ENCODE peak calls at places on chromosomes 6 and 20, in five cellular contexts. E is Panc1, H is A549, B is pancreas, O is tibial nerve. K is an unnamed sample. For H3K4me1, the result is how much of the 10 kb centered on the place peaks cover.

GRCh38 chr20:21681932-21682318 is 23.5 kb upstream of the PAX1 start:
- DNase-seq in E (no peak), B (no peak), O (no peak), H (no peak), K (no peak)

GRCh38 chr20:25033250-25033940 is 24.5 kb downstream of the ACSS1 start:
- DNase-seq in H (no peak), B (no peak), O (no peak), E (no peak), K (no peak)

GRCh38 chr6:45591306-45591705 is 213.6 kb upstream of the SUPT3H start:
- DNase-seq in H (no peak), E (no peak), B (no peak), O (no peak), K (no peak)

GRCh38 chr20:61360296-61360695 is 108.2 kb downstream of the CDH4 start:
- DNase-seq in B (no peak), O (no peak), E (no peak), H (no peak), K (no peak)

GRCh38 chr20:25340380-25340779 is 50.3 kb downstream of the ABHD12 start:
- DNase-seq in H (no peak), B (peak), E (no peak), O (no peak), K (no peak)

GRCh38 chr6:153092082-153093013 is 38.7 kb downstream of the RGS17 start:
- DNase-seq in H (no peak), B (no peak), E (no peak), O (no peak), K (no peak)

GRCh38 chr20:50992336-50992732 is 30.6 kb downstream of the KCNG1 start:
- DNase-seq in H (no peak), E (no peak), O (no peak), B (no peak), K (no peak)

GRCh38 chr20:13353261-13353945 is 132.3 kb downstream of the ISM1 start:
- DNase-seq in B (no peak), O (no peak), E (no peak), H (no peak), K (no peak)

GRCh38 chr20:51446656-51447055 is 95.9 kb downstream of the NFATC2 start:
- DNase-seq in H (peak), E (peak), O (no peak), B (peak), K (peak)

GRCh38 chr6:67888886-67889681 is 746.0 kb upstream of the ADGRB3 start:
- DNase-seq in O (no peak), B (no peak), E (no peak), H (no peak), K (no peak)

GRCh38 chr6:82364087-82365010 is 732 bp downstream of the TPBG start:
- DNase-seq in O (peak), B (peak), E (no peak), H (peak), K (peak)

GRCh38 chr6:65627015-65627414 is 80.0 kb downstream of the EYS start:
- DNase-seq in H (no peak), B (no peak), E (no peak), O (no peak), K (no peak)

DNA sequence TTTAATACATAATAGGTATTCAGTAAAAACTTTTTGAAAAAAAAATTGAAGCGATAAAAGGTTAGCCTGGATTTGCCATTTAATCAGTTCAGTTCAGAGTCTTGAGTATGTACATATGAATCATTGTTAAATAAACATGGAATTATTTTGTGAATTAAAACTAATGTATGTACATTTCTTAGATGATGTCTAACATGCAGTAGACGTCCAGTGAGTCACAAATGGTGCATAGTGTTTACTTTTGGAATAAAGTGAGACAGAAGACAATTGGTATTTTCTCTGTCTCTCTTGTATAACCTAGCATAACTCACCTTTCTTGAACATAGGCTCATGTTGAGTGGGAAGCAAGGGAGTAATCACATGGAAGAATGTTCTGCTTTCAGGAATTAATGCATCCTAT is 83.5 kb downstream of the EYS start:
- DNase-seq in E (no peak), B (no peak), O (no peak), H (no peak), K (no peak)
- H3K4me3 ChIP-seq in E (no peak), B (no peak), O (no peak), H (no peak), K (no peak)

DNA sequence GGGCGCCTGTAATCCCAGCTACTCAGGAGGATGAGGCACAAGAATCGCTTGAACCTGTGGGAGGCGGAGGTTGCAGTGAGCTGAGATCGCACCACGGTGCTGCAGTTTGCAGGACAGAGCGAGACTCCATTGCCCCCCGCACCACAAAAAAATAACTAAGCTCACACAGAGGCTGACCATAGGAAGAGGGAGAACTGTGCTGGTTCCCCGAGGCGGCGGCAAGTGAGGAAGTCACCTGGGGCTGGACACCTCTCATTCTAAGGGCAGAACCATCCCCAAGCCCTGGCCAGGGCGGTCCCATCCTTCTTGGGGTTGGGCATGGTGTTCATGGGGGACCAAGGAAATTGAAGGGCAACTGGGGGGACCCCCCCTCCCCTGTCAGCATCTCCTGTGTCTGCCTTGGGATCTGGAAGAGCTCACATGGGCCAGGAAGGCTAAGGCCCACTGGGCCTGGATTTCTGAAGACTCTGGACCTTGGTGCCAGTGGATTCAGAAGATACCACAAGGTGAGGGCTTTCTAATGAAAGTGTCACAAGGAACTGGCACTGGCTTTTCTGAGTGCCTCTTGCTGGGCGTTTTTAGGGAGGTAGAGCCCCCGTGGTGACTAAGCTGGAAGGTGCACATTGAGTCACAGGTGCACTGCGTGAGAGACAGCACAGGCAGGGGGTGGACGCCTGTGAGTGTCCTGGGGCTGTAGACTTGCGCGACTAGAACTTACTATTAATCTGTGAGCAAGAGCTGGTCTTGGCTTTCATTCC is 11.5 kb downstream of the IRF4 start:
- DNase-seq in E (no peak), B (no peak), H (no peak), O (no peak), K (no peak)
- H3K4me1 ChIP-seq in E (under half), B (under half), H (under half), O (under half), K (under half)

DNA sequence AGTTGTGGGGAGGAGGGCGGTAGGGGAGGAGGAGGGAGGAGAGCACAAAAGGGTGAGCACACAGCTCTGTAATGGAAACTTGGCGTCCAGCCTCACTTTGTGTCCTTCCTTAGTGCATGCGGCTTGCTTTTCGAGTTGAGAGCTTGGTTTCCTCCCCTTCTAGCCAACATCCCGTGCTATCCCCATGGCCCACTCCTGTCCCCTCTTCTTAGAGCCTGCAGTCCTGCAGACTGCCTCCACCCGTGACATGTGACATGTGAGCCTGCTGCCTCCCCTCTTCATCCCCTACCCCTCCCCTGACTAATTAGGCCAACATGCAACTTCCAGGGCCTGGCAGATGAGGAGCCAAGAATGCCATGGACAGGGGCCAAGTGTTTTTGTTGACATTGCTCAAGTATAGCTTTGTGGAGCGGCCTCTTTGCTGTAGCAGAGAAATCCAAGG is 63.2 kb downstream of the SLC24A3 start:
- DNase-seq in E (no peak), H (no peak), O (peak), B (peak), K (peak)
- H3K27ac ChIP-seq in E (no peak), H (no peak), O (peak), B (no peak), K (peak)

GRCh38 chr6:148934534-148934933 is 187.7 kb downstream of the UST start:
- DNase-seq in E (no peak), O (peak), H (no peak), B (no peak), K (peak)
- H3K4me3 ChIP-seq in E (no peak), O (no peak), H (no peak), B (no peak), K (no peak)

DNA sequence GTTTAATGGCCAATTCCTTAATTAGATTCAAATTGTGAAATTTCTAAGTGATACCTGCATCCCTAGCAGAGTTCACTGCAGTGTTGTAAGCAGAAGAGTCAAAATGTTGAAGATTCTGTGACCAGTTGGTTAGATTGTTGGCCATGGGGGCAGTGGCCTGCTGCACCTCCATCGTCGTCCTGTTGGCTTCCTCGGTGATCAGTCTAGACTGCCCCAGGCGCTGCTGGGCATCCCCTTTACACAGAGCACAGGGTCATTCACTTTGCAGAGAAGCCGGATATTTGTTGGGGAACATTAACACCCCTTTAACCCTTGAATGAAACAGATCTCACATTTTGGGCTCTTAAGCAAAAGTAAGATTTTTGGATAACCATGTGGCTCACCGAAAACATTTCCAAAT is 60.7 kb downstream of the FAM229B start:
- DNase-seq in E (no peak), H (no peak), B (no peak), O (no peak), K (no peak)
- H3K4me1 ChIP-seq in E (under half), H (under half), B (under half), O (under half), K (under half)

GRCh38 chr20:19975901-19976300 is 41.3 kb upstream of the NAA20 start:
- DNase-seq in O (no peak), B (peak), E (no peak), H (peak), K (no peak)
- H3K27ac ChIP-seq in O (peak), B (peak), E (peak), H (peak), K (peak)